ENCODE peak calls at places on chromosomes 12 and 14, in seven cellular contexts. D, B, U, O, S, G and M are unnamed samples.

GRCh38 chr14:54735424-54735823 is 167.2 kb downstream of the GCH1 start:
- DNase-seq in G (no peak), S (no peak), B (no peak), U (no peak), O (no peak), D (no peak), M (no peak)

GRCh38 chr12:21989819-21990412 is 48.7 kb upstream of the ABCC9 start:
- DNase-seq in O (peak; percentile 66), U (peak; percentile 33), S (no peak), G (no peak), D (peak; percentile 13), B (peak; percentile 72), M (no peak)

GRCh38 chr12:110743571-110744093 is 941 bp upstream of the PPP1CC start:
- DNase-seq in D (no peak), B (peak; percentile 66), S (no peak), O (no peak), U (peak; percentile 24), G (peak; percentile 74), M (peak; percentile 75)

GRCh38 chr14:94370524-94370910 is 17.9 kb downstream of the SERPINA1 start:
- DNase-seq in D (no peak), G (no peak), U (no peak), B (no peak), S (no peak), O (no peak), M (no peak)

GRCh38 chr12:51475543-51475942 is 50.9 kb downstream of the SLC4A8 start:
- DNase-seq in G (no peak), O (peak; percentile 68), S (no peak), U (no peak), D (no peak), B (peak; percentile 38), M (no peak)

GRCh38 chr14:95389471-95390011 is 69.8 kb upstream of the CLMN start:
- DNase-seq in S (no peak), B (peak; percentile 83), O (no peak), U (no peak), G (peak; percentile 13), D (no peak), M (no peak)

GRCh38 chr14:49464885-49465284 is 121.3 kb downstream of the RPS29 start:
- DNase-seq in U (peak; percentile 5), G (peak; percentile 82), S (peak; percentile 25), B (peak; percentile 5), D (peak; percentile 12), O (no peak), M (no peak)

GRCh38 chr12:130145731-130146130 is 16.5 kb upstream of the FZD10 start:
- DNase-seq in G (no peak), B (no peak), D (no peak), O (no peak), U (no peak), S (no peak), M (no peak)

GRCh38 chr14:100187247-100187833 is 27.9 kb upstream of the DEGS2 start:
- DNase-seq in G (peak; percentile 58), D (no peak), O (no peak), B (no peak), S (no peak), U (no peak), M (peak; percentile 73)

GRCh38 chr12:51714666-51715065 is 123.6 kb downstream of the SCN8A start:
- DNase-seq in D (no peak), G (no peak), B (peak; percentile 78), O (peak; percentile 67), U (no peak), S (no peak), M (no peak)

GRCh38 chr12:86275356-86275755 is 19.2 kb upstream of the MGAT4C start:
- DNase-seq in S (no peak), O (no peak), U (no peak), D (no peak), B (no peak), G (no peak), M (no peak)

GRCh38 chr14:69501362-69501964 is 16.9 kb downstream of the PLEKHD1 start:
- DNase-seq in O (peak; percentile 15), U (peak; percentile 57), S (no peak), D (no peak), B (no peak), G (no peak), M (no peak)

GRCh38 chr14:37198273-37198598 is 499 bp downstream of the MIPOL1 start:
- DNase-seq in D (no peak), G (no peak), U (no peak), B (no peak), O (no peak), S (no peak), M (no peak)

GRCh38 chr12:120941412-120941811 is 36.9 kb upstream of the HNF1A start:
- DNase-seq in G (no peak), S (no peak), U (no peak), O (no peak), B (no peak), D (no peak), M (no peak)

GRCh38 chr12:110115675-110116074 is 8.5 kb upstream of the IFT81 start:
- DNase-seq in B (no peak), O (no peak), S (no peak), G (no peak), D (no peak), U (no peak), M (no peak)

GRCh38 chr12:106135781-106136180 is 3.0 kb downstream of the NUAK1 start:
- DNase-seq in O (peak; percentile 55), B (peak; percentile 88), G (no peak), D (no peak), U (no peak), S (no peak), M (no peak)

GRCh38 chr12:52370906-52371608 is 3.8 kb upstream of the KRT85 start:
- DNase-seq in B (peak; percentile 70), O (peak; percentile 46), D (no peak), U (no peak), G (no peak), S (no peak), M (peak; percentile 49)

GRCh38 chr14:69876848-69877306 is 2.3 kb upstream of the SMOC1 start:
- DNase-seq in G (no peak), O (no peak), D (no peak), B (no peak), U (no peak), S (no peak), M (no peak)

GRCh38 chr14:35365130-35366047 is 39.2 kb downstream of the NFKBIA start:
- DNase-seq in U (no peak), S (no peak), D (peak; percentile 54), G (no peak), B (peak; percentile 97), O (peak; percentile 92), M (peak; percentile 62)

GRCh38 chr12:64730585-64730964 is 28.6 kb downstream of the GNS start:
- DNase-seq in S (no peak), G (no peak), B (no peak), O (no peak), D (no peak), U (peak; percentile 49), M (no peak)

DNA sequence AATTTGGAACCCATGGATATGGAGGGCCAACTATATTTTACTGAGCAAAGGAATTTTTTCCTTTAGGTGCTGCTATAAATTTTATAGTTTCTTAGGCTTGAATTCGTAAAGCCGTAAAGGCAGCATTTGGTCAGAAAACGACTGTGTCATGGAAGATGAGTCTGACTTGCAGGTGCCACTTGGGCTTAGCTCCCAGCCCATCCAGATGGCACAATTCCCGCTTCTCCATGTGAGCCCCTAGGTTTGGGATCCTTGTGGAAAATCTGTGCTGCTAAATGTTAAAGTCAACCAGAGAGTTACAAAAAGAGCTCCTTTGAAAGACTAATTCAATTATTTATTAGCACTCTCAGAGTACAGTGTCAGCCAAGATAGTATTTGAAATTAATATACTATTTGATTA is 120.1 kb upstream of the NPAS3 start:
- DNase-seq in U (no peak), G (no peak), D (no peak), B (no peak), S (no peak), O (no peak), M (no peak)
- H3K9ac ChIP-seq in U (no peak overlapping the region), G (no peak overlapping the region), D (no peak overlapping the region), B (no peak overlapping the region), S (no peak overlapping the region), O (no peak overlapping the region), M (no peak overlapping the region)

DNA sequence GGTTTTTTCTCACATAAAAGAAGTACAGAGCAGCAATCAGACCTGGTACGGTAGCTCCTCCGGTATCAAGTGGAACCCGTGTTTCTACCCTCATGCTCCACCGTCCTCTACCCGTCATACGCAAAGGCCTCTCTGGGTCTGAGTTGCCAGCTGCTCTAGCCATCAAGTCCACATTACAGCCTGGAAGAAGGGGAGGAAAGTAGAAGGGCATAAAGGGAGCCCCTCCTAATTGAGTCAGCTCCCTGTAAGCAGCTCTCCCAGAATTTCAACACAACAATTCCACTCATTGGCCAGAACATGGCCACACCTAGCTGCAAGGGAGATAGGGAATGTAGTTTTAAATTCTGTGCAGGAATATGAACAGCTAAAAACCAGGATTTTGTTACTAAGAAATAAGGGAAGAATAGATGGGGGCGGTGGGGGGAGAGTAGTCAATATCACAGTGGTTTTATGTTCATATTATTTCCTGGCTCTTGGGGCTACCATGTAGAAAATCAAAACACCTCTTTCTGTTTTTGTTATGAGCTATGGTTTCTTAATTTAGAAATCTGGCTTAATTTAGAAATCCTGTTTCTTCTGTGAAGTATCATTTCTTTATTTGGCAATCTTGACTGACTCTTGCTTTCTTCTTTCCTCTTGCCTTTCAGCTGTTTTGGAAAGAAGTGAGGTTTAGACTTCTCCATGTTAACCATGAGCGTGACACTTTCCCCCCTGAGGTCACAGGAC is 103.9 kb downstream of the AKAP6 start:
- DNase-seq in D (no peak), B (no peak), G (no peak), O (no peak), U (no peak), S (no peak), M (no peak)
- H3K27ac ChIP-seq in D (no peak overlapping the region), B (no peak overlapping the region), G (no peak overlapping the region), O (no peak overlapping the region), U (no peak overlapping the region), S (no peak overlapping the region), M (no peak overlapping the region)

GRCh38 chr14:67010602-67011001 is 178.6 kb upstream of the GARIN2 start:
- DNase-seq in B (no peak), D (no peak), S (no peak), G (no peak), O (no peak), U (no peak), M (no peak)
- H3K36me3 ChIP-seq in B (no peaks in the 10 kb centered on the region), D (no peaks in the 10 kb centered on the region), S (no peaks in the 10 kb centered on the region), G (no peaks in the 10 kb centered on the region), O (no peaks in the 10 kb centered on the region), U (no peaks in the 10 kb centered on the region), M (no peaks in the 10 kb centered on the region)

GRCh38 chr12:54359762-54360351 is 4.4 kb downstream of the GPR84 start:
- DNase-seq in O (no peak), S (no peak), D (no peak), G (no peak), U (no peak), B (no peak), M (no peak)
- H3K9ac ChIP-seq in O (peak overlapping the region; percentile 67), S (peak overlapping the region; percentile 49), D (peak overlapping the region; percentile 76), G (peak overlapping the region; percentile 38), U (peak overlapping the region; percentile 59), B (peak overlapping the region; percentile 84), M (peak overlapping the region; percentile 38)